ENCODE peak calls at places on chromosomes 4 and X, in nine cellular contexts. One of them, this sample, is unnamed.

GRCh38 chr4:165877291-165877690 is 4.3 kb downstream of the TLL1 start:
- DNase-seq in stimulated activated CD4-positive, alpha-beta T cell treated with anti-CD3 and anti-CD28 coated beads, Interleukin-4, amount 100 ng/mL, for 48 hours: no peak
- DNase-seq in islet precursor cell: no peak
- DNase-seq in mesenchymal stem cell: no peak
- DNase-seq in K562: no peak
- DNase-seq in GM03348: no peak
- DNase-seq in left colon: no peak
- DNase-seq in fibroblast of pulmonary artery: peak; percentile 53
- DNase-seq in G401: peak; percentile 36
- DNase-seq in this sample: no peak

GRCh38 chr4:91502365-91502764 is 801.4 kb upstream of the GRID2 start:
- DNase-seq in stimulated activated CD4-positive, alpha-beta T cell treated with anti-CD3 and anti-CD28 coated beads, Interleukin-4, amount 100 ng/mL, for 48 hours: no peak
- DNase-seq in fibroblast of pulmonary artery: peak; percentile 44
- DNase-seq in GM03348: no peak
- DNase-seq in G401: no peak
- DNase-seq in mesenchymal stem cell: peak; percentile 4
- DNase-seq in islet precursor cell: no peak
- DNase-seq in K562: no peak
- DNase-seq in left colon: no peak
- DNase-seq in this sample: no peak

GRCh38 chrX:68930576-68931317 is 101.9 kb downstream of the EFNB1 start:
- DNase-seq in islet precursor cell: no peak
- DNase-seq in G401: no peak
- DNase-seq in stimulated activated CD4-positive, alpha-beta T cell treated with anti-CD3 and anti-CD28 coated beads, Interleukin-4, amount 100 ng/mL, for 48 hours: no peak
- DNase-seq in fibroblast of pulmonary artery: no peak
- DNase-seq in K562: no peak
- DNase-seq in mesenchymal stem cell: no peak
- DNase-seq in GM03348: no peak
- DNase-seq in left colon: no peak
- DNase-seq in this sample: no peak

GRCh38 chrX:23246001-23246400 is 88.6 kb upstream of the PTCHD1 start:
- DNase-seq in GM03348: no peak
- DNase-seq in islet precursor cell: no peak
- DNase-seq in fibroblast of pulmonary artery: peak; percentile 4
- DNase-seq in stimulated activated CD4-positive, alpha-beta T cell treated with anti-CD3 and anti-CD28 coated beads, Interleukin-4, amount 100 ng/mL, for 48 hours: no peak
- DNase-seq in G401: no peak
- DNase-seq in K562: no peak
- DNase-seq in mesenchymal stem cell: peak; percentile 33
- DNase-seq in left colon: no peak
- DNase-seq in this sample: no peak

GRCh38 chrX:63128509-63128908 is 222.6 kb downstream of the SPIN4 start:
- DNase-seq in stimulated activated CD4-positive, alpha-beta T cell treated with anti-CD3 and anti-CD28 coated beads, Interleukin-4, amount 100 ng/mL, for 48 hours: peak; percentile 1
- DNase-seq in left colon: no peak
- DNase-seq in mesenchymal stem cell: no peak
- DNase-seq in G401: peak; percentile 5
- DNase-seq in fibroblast of pulmonary artery: peak; percentile 4
- DNase-seq in islet precursor cell: no peak
- DNase-seq in GM03348: peak; percentile 2
- DNase-seq in K562: no peak
- DNase-seq in this sample: no peak

GRCh38 chr4:107931775-107932321 is 499 bp downstream of the CYP2U1 start:
- DNase-seq in K562: no peak
- DNase-seq in G401: peak; percentile 40
- DNase-seq in GM03348: no peak
- DNase-seq in left colon: peak; percentile 26
- DNase-seq in stimulated activated CD4-positive, alpha-beta T cell treated with anti-CD3 and anti-CD28 coated beads, Interleukin-4, amount 100 ng/mL, for 48 hours: no peak
- DNase-seq in fibroblast of pulmonary artery: no peak
- DNase-seq in islet precursor cell: no peak
- DNase-seq in mesenchymal stem cell: no peak
- DNase-seq in this sample: no peak

GRCh38 chrX:24498975-24499374 is 33.9 kb downstream of the PDK3 start:
- DNase-seq in fibroblast of pulmonary artery: peak; percentile 28
- DNase-seq in islet precursor cell: no peak
- DNase-seq in mesenchymal stem cell: peak; percentile 7
- DNase-seq in stimulated activated CD4-positive, alpha-beta T cell treated with anti-CD3 and anti-CD28 coated beads, Interleukin-4, amount 100 ng/mL, for 48 hours: no peak
- DNase-seq in GM03348: peak; percentile 3
- DNase-seq in G401: peak; percentile 7
- DNase-seq in K562: no peak
- DNase-seq in left colon: no peak
- DNase-seq in this sample: no peak

GRCh38 chrX:13659057-13659456 is 6.1 kb downstream of the TCEANC start:
- DNase-seq in stimulated activated CD4-positive, alpha-beta T cell treated with anti-CD3 and anti-CD28 coated beads, Interleukin-4, amount 100 ng/mL, for 48 hours: no peak
- DNase-seq in mesenchymal stem cell: peak; percentile 64
- DNase-seq in K562: no peak
- DNase-seq in left colon: no peak
- DNase-seq in G401: no peak
- DNase-seq in GM03348: peak; percentile 10
- DNase-seq in fibroblast of pulmonary artery: peak; percentile 76
- DNase-seq in islet precursor cell: no peak
- DNase-seq in this sample: no peak

GRCh38 chr4:78204176-78204575 is 147.1 kb downstream of the FRAS1 start:
- DNase-seq in left colon: no peak
- DNase-seq in mesenchymal stem cell: no peak
- DNase-seq in islet precursor cell: no peak
- DNase-seq in fibroblast of pulmonary artery: no peak
- DNase-seq in GM03348: no peak
- DNase-seq in K562: no peak
- DNase-seq in G401: no peak
- DNase-seq in stimulated activated CD4-positive, alpha-beta T cell treated with anti-CD3 and anti-CD28 coated beads, Interleukin-4, amount 100 ng/mL, for 48 hours: no peak
- DNase-seq in this sample: no peak

GRCh38 chr4:6901669-6902317 is 7.8 kb upstream of the TBC1D14 start:
- DNase-seq in K562: no peak
- DNase-seq in mesenchymal stem cell: no peak
- DNase-seq in GM03348: no peak
- DNase-seq in G401: no peak
- DNase-seq in fibroblast of pulmonary artery: no peak
- DNase-seq in left colon: no peak
- DNase-seq in islet precursor cell: no peak
- DNase-seq in stimulated activated CD4-positive, alpha-beta T cell treated with anti-CD3 and anti-CD28 coated beads, Interleukin-4, amount 100 ng/mL, for 48 hours: no peak
- DNase-seq in this sample: no peak

GRCh38 chr4:185112104-185112503 is 31.0 kb upstream of the SLC25A4 start:
- DNase-seq in islet precursor cell: peak; percentile 88
- DNase-seq in G401: no peak
- DNase-seq in mesenchymal stem cell: peak; percentile 94
- DNase-seq in left colon: no peak
- DNase-seq in GM03348: peak; percentile 88
- DNase-seq in fibroblast of pulmonary artery: peak; percentile 97
- DNase-seq in K562: no peak
- DNase-seq in stimulated activated CD4-positive, alpha-beta T cell treated with anti-CD3 and anti-CD28 coated beads, Interleukin-4, amount 100 ng/mL, for 48 hours: no peak
- DNase-seq in this sample: no peak

This sample was measured in NCI-H1048.